ENCODE peak calls at places on chromosomes 7 and 10, in five cellular contexts. Q is ascending aorta, F is neural progenitor cell, D is spleen, C is thyroid gland. P is an unnamed sample.

GRCh38 chr10:110078317-110078716 is 70.5 kb downstream of the ADD3 start:
- DNase-seq in D (no peak), F (no peak), Q (no peak), C (no peak), P (no peak)

GRCh38 chr10:3763035-3763456 is 22.0 kb downstream of the KLF6 start:
- DNase-seq in Q (no peak), F (no peak), C (no peak), D (no peak), P (no peak)

GRCh38 chr10:117363027-117363426 is 12.2 kb downstream of the PDZD8 start:
- DNase-seq in C (no peak), F (no peak), D (no peak), Q (no peak), P (no peak)

GRCh38 chr7:51209426-51209825 is 107.2 kb downstream of the COBL start:
- DNase-seq in Q (no peak), F (no peak), D (no peak), C (no peak), P (no peak)

GRCh38 chr10:122861724-122862161 is 16.1 kb upstream of the CUZD1 start:
- DNase-seq in F (no peak), D (no peak), Q (no peak), C (no peak), P (no peak)

GRCh38 chr7:156458011-156458410 is 182.6 kb upstream of the RNF32 start:
- DNase-seq in C (no peak), Q (no peak), D (peak; percentile 59), F (no peak), P (no peak)

GRCh38 chr10:120573355-120573754 is 116.3 kb downstream of the PLPP4 start:
- DNase-seq in D (no peak), C (no peak), Q (no peak), F (no peak), P (no peak)

GRCh38 chr10:49837096-49837495 is 75.0 kb upstream of the OGDHL start:
- DNase-seq in Q (no peak), D (no peak), C (no peak), F (no peak), P (no peak)

GRCh38 chr7:14754631-14755030 is 147.9 kb downstream of the DGKB start:
- DNase-seq in Q (no peak), C (no peak), D (no peak), F (no peak), P (no peak)

GRCh38 chr10:77505431-77506334 is 131.9 kb downstream of the KCNMA1 start:
- DNase-seq in Q (no peak), C (no peak), F (no peak), D (no peak), P (no peak)

GRCh38 chr10:125214283-125214570 is 53.9 kb upstream of the CTBP2 start:
- DNase-seq in C (no peak), F (no peak), Q (no peak), D (no peak), P (no peak)

GRCh38 chr10:22356324-22356873 is 11.1 kb downstream of the SPAG6 start:
- DNase-seq in Q (no peak), D (no peak), F (no peak), C (no peak), P (no peak)

GRCh38 chr10:46555713-46556514 is 544 bp downstream of the GPRIN2 start:
- DNase-seq in D (peak; percentile 77), C (peak; percentile 65), Q (no peak), F (peak; percentile 82), P (no peak)

GRCh38 chr10:110792476-110792875 is 79.3 kb upstream of the PDCD4 start:
- DNase-seq in D (no peak), C (no peak), Q (no peak), F (no peak), P (no peak)

GRCh38 chr10:61643316-61643751 is 19.4 kb upstream of the CABCOCO1 start:
- DNase-seq in Q (no peak), D (no peak), C (no peak), F (peak; percentile 7), P (no peak)

GRCh38 chr7:151719895-151720238 is 157.0 kb downstream of the PRKAG2 start:
- DNase-seq in Q (no peak), F (no peak), C (no peak), D (no peak), P (no peak)

GRCh38 chr10:114367041-114367675 is 37.1 kb downstream of the AFAP1L2 start:
- DNase-seq in Q (no peak), D (no peak), C (no peak), F (no peak), P (no peak)

GRCh38 chr10:96641396-96641795 is 54.6 kb upstream of the TM9SF3 start:
- DNase-seq in D (no peak), C (no peak), Q (no peak), F (no peak), P (no peak)
- H3K27ac ChIP-seq in D (no peak overlapping the region), C (no peak overlapping the region), Q (no peak overlapping the region), F (no peak overlapping the region), P (no peak overlapping the region)

GRCh38 chr7:38716397-38716796 is 85.2 kb upstream of the AMPH start:
- DNase-seq in F (no peak), Q (no peak), C (no peak), D (no peak), P (no peak)
- TF ChIP-seq CTCF in F (peak; percentile 42), Q (no peak), C (no peak), D (no peak), P (no peak)

GRCh38 chr7:159010951-159011820 is 133.5 kb downstream of the VIPR2 start:
- DNase-seq in D (no peak), C (no peak), Q (no peak), F (no peak), P (no peak)

GRCh38 chr7:159012353-159013069 is 132.2 kb downstream of the VIPR2 start:
- DNase-seq in D (no peak), F (no peak), C (no peak), Q (peak; percentile 30), P (no peak)

GRCh38 chr7:159009951-159010350 is 134.7 kb downstream of the VIPR2 start:
- DNase-seq in D (no peak), Q (no peak), C (no peak), F (no peak), P (no peak)

GRCh38 chr7:159008417-159008816 is 136.2 kb downstream of the VIPR2 start:
- DNase-seq in F (no peak), Q (no peak), D (no peak), C (no peak), P (no peak)

GRCh38 chr7:159010411-159010810 is 134.3 kb downstream of the VIPR2 start:
- DNase-seq in D (no peak), Q (no peak), F (no peak), C (no peak), P (no peak)
- H3K9me3 ChIP-seq in D (no peaks in the 10 kb centered on the region), Q (no peaks in the 10 kb centered on the region), F (no peaks in the 10 kb centered on the region), C (no peaks in the 10 kb centered on the region), P (no peaks in the 10 kb centered on the region)

GRCh38 chr7:148718431-148718830 is 19.7 kb downstream of the CUL1 start:
- DNase-seq in D (no peak), Q (no peak), F (no peak), C (no peak), P (no peak)

GRCh38 chr7:148719753-148720152 is 21.1 kb downstream of the CUL1 start:
- DNase-seq in C (no peak), Q (no peak), D (no peak), F (no peak), P (no peak)

GRCh38 chr7:148721390-148721789 is 22.7 kb downstream of the CUL1 start:
- DNase-seq in D (no peak), Q (no peak), F (no peak), C (no peak), P (no peak)

GRCh38 chr7:148722340-148723165 is 23.9 kb downstream of the CUL1 start:
- DNase-seq in D (no peak), C (peak; percentile 46), Q (no peak), F (no peak), P (no peak)

GRCh38 chr7:148720472-148720871 is 21.8 kb downstream of the CUL1 start:
- DNase-seq in C (no peak), D (no peak), Q (no peak), F (no peak), P (no peak)
- H3K27ac ChIP-seq in C (no peak overlapping the region), D (no peak overlapping the region), Q (no peak overlapping the region), F (no peak overlapping the region), P (no peak overlapping the region)

DNA sequence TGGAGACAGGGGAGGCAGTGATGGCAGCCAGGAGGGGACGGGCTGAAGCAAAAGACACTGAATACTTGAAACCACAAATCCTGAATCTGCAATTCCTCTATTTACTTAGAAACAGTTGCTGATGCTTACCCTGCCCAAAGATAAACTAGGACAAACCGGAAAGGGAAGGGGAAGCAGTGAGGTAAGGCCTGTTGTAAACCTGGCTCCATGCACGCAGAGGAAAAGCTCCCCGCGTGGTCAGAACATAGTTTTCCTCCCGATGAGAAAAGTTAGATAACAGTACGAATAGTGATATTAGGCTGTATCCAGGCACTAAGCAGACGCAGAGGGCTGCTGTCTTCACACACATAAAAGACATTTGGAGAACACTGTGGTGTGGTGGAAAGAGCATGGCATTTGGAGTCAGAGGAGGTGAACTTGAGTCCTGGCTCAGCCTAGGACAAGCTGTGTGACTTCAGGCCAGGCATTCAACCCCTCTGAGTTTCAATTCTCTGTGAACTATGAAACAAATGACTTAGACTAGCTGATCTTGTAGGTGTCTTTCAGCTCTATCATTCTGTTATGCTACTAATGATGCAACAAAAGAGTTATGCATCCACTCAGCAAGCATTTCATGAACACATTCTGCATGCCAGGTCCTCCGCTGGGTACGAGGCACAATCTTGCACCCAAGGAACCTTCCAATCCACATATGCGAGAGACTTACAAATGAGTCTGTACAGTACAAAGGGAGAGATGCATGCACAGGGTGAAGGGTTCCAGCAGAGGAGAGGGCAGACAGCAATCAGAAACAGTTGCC is 80.9 kb downstream of the SORBS1 start:
- DNase-seq in C (peak; percentile 16), D (no peak), F (no peak), Q (no peak), P (no peak)
- TF ChIP-seq CTCF in C (no peak), D (no peak), F (no peak), Q (no peak), P (no peak)

DNA sequence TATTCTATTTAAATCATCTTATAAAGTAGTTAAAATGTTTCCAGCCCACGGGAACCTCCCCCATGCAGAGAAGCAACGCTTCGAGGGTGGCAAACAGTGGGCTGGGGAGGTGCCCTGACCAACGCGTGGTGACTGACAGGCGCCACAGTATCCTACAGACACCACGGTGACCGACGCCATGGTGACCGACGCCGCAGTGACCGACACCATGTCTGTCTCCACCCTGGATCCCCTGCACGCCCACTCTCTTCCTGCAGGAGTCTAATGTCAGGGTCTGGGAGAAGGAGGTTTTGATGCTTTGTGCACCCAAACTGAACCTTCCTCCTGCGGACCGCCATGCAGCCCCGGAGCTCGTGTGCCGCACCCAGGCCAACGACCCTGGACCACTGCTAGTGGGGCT is 464.4 kb downstream of the PTPRN2 start:
- DNase-seq in Q (no peak), C (no peak), D (peak; percentile 59), F (no peak), P (no peak)
- H3K9me3 ChIP-seq in Q (peaks cover 7% of the 10 kb centered on the region), C (no peaks in the 10 kb centered on the region), D (peaks cover 64% of the 10 kb centered on the region), F (peaks cover 6% of the 10 kb centered on the region), P (peaks cover 6% of the 10 kb centered on the region)